ENCODE peak calls at places on chromosomes 16 and 17, in five cellular contexts. V is stimulated activated naive CD8-positive, alpha-beta T cell treated with anti-CD3 and anti-CD28 coated beads, Interleukin-15, amount 100 ng/mL, for 72 hours; K is NCI-H82; I is iris pigment epithelial cell; C is stimulated activated CD4-positive, alpha-beta T cell treated with anti-CD3 and anti-CD28 coated beads, TNF-alpha, amount 100 ng/mL, for 24 hours. M is an unnamed sample.

GRCh38 chr17:5680766-5681165 is 96.5 kb upstream of the NLRP1 start:
- DNase-seq in V (no peak), K (no peak), I (no peak), C (no peak), M (no peak)

GRCh38 chr16:3175157-3176153 is 12.5 kb upstream of the OR1F1 start:
- DNase-seq in V (peak; percentile 45), K (peak; percentile 89), I (peak; percentile 64), C (no peak), M (peak; percentile 60)

GRCh38 chr16:11916524-11917285 is 949 bp upstream of the GSPT1 start:
- DNase-seq in V (no peak), K (no peak), I (peak; percentile 51), C (no peak), M (no peak)

GRCh38 chr17:35801583-35802224 is 6.3 kb upstream of the MMP28 start:
- DNase-seq in V (peak; percentile 29), K (no peak), I (peak; percentile 59), C (no peak), M (peak; percentile 20)

GRCh38 chr17:1153795-1154546 is 25.8 kb downstream of the ABR start:
- DNase-seq in V (no peak), K (peak; percentile 76), I (peak; percentile 75), C (no peak), M (no peak)

GRCh38 chr17:42453544-42453943 is 5.1 kb upstream of the ATP6V0A1 start:
- DNase-seq in V (no peak), K (no peak), I (no peak), C (no peak), M (no peak)

GRCh38 chr16:67006930-67007658 is 18.7 kb downstream of the CES4A start:
- DNase-seq in V (no peak), K (no peak), I (peak; percentile 60), C (no peak), M (no peak)

GRCh38 chr17:78804777-78805176 is 22.7 kb upstream of the CYTH1 start:
- DNase-seq in V (no peak), K (no peak), I (no peak), C (no peak), M (no peak)

GRCh38 chr17:11996722-11997146 is 541 bp downstream of the ZNF18 start:
- DNase-seq in V (no peak), K (peak; percentile 79), I (peak; percentile 33), C (peak; percentile 12), M (no peak)

GRCh38 chr16:77834600-77834963 is 46.2 kb downstream of the VAT1L start:
- DNase-seq in V (no peak), K (no peak), I (peak; percentile 65), C (no peak), M (no peak)

GRCh38 chr17:71163121-71163812 is 957.6 kb upstream of the SOX9 start:
- DNase-seq in V (no peak), K (no peak), I (peak; percentile 70), C (no peak), M (no peak)

GRCh38 chr16:54934536-54935410 is 4.1 kb downstream of the IRX5 start:
- DNase-seq in V (no peak), K (peak; percentile 69), I (no peak), C (no peak), M (no peak)

M was measured in activated naive CD8-positive, alpha-beta T cell treated with anti-CD3 and anti-CD28 coated beads for 36 hours.